ENCODE peak calls at places on chromosomes 3 and 15, in four cellular contexts. F is HCT116, C is body of pancreas, U is GM12891. K is an unnamed sample.

GRCh38 chr15:71538181-71538580 is 272.2 kb upstream of the NR2E3 start:
- DNase-seq in F (no peak), C (no peak), U (no peak), K (no peak)

GRCh38 chr3:72085036-72085435 is 300.1 kb upstream of the PROK2 start:
- DNase-seq in F (no peak), C (no peak), U (no peak), K (no peak)

GRCh38 chr3:115038831-115039230 is 108.3 kb downstream of the ZBTB20 start:
- DNase-seq in F (no peak), C (no peak), U (no peak), K (no peak)

GRCh38 chr3:136937175-136937574 is 20.6 kb upstream of the IL20RB start:
- DNase-seq in F (no peak), C (no peak), U (no peak), K (no peak)

GRCh38 chr3:193837347-193837827 is 244.4 kb downstream of the OPA1 start:
- DNase-seq in F (no peak), C (no peak), U (no peak), K (no peak)

GRCh38 chr15:68479406-68479805 is 47.4 kb upstream of the ITGA11 start:
- DNase-seq in F (no peak), C (no peak), U (no peak), K (no peak)

GRCh38 chr15:95760508-95760907 is 570.0 kb upstream of the NR2F2 start:
- DNase-seq in F (no peak), C (no peak), U (no peak), K (no peak)

GRCh38 chr3:186124618-186125017 is 15.7 kb upstream of the ETV5 start:
- DNase-seq in F (no peak), C (peak), U (no peak), K (no peak)

DNA sequence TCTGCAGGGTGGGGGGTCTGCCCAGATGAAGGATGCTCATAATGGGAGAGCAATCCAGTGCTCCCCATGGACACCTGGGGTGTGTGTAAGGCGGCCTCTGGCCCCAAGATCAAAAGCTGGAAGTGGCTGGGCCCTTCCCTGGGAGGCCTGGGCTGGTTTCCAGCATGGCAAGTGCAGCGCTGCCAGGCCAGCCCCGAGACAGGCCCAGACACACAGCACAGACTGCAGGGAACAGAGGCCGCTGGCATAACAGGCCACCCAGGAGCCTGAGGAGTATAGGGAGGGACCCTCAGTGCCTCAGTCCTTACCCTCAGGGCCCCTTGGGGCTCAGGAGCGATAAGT is 10.0 kb downstream of the ITPKA start:
- DNase-seq in F (no peak), C (no peak), U (no peak), K (no peak)
- TF ChIP-seq POLR2A in F (no peak), C (no peak), U (no peak), K (no peak)

GRCh38 chr3:150763122-150763840 is at the start of gene SIAH2:
- DNase-seq in F (peak), C (peak), U (peak), K (peak)
- TF ChIP-seq POLR2A in F (peak), C (peak), U (peak), K (peak)

DNA sequence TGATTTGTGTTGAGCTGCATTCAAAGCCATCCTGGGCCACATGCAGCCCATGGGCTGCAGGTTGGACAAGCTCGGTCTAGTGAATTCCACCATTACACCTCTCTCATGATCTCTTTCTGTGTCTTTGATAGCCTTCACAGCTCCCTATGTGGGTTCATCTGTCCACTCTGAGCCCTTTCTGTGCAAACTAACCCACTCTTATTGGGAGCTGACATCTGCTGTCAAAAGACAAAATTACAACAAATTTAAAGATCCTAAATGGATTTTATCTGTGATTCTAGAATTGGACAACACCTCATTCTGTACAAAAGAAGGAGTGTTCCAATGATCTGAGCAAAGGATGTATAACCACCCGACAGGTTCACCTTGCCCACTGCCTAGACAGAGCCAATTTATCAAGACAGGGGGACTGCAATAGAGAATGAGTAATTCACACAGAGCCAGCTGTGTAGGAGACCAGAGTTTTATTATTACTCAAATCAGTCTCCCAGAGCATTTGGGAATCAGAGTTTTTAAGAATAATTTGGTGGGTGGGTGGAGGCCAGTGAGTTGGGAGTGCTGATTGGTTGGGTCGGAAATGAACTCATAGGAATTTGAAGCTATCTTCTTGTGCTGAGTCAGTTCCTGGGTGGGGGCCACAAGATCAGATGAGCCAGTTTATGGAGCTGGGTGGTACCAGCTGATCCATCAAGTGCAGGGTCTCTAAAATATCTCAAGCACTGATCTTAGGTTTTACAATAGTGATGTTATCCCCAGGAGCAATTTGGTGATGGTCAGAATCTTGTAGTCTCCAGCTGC is 2.6 kb upstream of the XYLB start:
- DNase-seq in F (no peak), C (no peak), U (no peak), K (no peak)
- TF ChIP-seq POLR2A in F (no peak), C (no peak), U (no peak), K (no peak)

DNA sequence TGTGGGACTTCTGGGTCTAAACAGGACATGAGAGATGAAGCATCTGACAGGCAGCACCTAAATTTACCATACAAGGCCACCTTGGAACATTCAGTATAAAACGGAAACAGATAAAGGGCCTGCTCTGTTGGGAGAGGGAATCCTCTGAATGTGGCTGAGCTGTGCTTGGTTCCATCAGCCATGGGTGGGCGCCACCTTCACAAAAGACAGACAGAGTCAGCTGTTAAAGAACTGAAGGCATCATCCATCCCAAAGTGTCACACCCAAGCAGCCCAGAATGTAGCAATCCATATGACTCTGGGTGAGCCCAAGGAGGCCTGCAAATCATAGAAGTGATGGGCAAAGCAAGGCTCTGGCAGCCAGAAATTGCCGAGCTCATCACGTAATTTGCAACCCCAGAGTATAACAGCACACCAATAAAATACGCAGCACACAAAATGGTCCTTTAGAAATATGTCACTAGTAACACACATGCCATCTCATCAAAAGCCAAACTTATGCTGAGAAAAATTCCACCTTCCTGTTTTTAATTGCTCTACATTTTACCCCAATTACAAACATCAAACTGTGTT is 24.8 kb upstream of the RBP1 start:
- DNase-seq in F (peak), C (no peak), U (no peak), K (no peak)
- TF ChIP-seq POLR2A in F (no peak), C (no peak), U (no peak), K (no peak)

GRCh38 chr15:67077641-67078215 is 12.3 kb downstream of the SMAD3 start:
- DNase-seq in F (no peak), C (no peak), U (no peak), K (no peak)
- TF ChIP-seq POLR2A in F (no peak), C (no peak), U (no peak), K (no peak)

GRCh38 chr3:11640009-11640673 is 3.6 kb downstream of the VGLL4 start:
- DNase-seq in F (no peak), C (no peak), U (no peak), K (no peak)

GRCh38 chr3:11643212-11644087 is at the start of gene VGLL4:
- DNase-seq in F (peak), C (peak), U (peak), K (peak)

GRCh38 chr3:11641683-11642407 is 1.9 kb downstream of the VGLL4 start:
- DNase-seq in F (no peak), C (no peak), U (no peak), K (no peak)

GRCh38 chr3:11642455-11643162 is 1.1 kb downstream of the VGLL4 start:
- DNase-seq in F (peak), C (peak), U (no peak), K (peak)

DNA sequence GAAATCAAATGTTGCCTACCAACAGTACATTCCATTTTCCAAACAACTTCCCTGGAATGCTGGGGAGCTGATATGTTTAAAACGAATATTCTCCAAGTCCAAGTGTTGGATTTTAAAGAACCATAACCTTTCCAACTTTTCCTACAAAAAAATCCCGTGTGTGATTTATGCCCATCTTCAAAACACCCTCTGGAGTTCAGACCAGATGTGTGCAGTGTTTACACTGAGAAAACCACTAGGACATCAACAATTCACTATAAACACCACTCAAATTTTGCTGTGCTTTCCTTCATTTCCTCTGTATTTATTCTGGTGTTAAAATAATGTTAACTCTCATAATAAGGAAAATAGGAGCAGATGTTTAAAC is 2.4 kb downstream of the VGLL4 start:
- DNase-seq in F (no peak), C (no peak), U (no peak), K (no peak)
- TF ChIP-seq POLR2A in F (no peak), C (no peak), U (no peak), K (no peak)

DNA sequence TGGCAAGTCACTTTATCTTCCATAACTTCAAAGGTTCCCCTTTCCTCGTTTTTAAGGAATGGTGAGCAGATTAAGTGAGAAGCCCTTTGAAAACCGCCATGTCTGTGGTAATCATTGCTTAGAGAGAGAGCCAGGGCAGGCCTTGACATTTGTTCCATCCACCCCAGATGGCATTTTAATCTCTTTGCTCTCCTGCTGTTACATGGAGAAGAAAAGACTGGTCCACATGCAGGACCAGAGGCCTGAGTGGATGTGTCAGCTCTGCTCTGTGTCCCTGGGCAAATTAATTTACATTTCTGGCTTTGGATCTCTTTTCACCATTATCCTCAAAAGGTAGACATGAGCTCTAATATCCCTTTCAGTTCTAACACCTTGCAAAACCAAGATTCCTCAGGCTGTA is 157.3 kb upstream of the LPP start:
- DNase-seq in F (no peak), C (no peak), U (no peak), K (no peak)
- TF ChIP-seq POLR2A in F (no peak), C (no peak), U (no peak), K (no peak)

DNA sequence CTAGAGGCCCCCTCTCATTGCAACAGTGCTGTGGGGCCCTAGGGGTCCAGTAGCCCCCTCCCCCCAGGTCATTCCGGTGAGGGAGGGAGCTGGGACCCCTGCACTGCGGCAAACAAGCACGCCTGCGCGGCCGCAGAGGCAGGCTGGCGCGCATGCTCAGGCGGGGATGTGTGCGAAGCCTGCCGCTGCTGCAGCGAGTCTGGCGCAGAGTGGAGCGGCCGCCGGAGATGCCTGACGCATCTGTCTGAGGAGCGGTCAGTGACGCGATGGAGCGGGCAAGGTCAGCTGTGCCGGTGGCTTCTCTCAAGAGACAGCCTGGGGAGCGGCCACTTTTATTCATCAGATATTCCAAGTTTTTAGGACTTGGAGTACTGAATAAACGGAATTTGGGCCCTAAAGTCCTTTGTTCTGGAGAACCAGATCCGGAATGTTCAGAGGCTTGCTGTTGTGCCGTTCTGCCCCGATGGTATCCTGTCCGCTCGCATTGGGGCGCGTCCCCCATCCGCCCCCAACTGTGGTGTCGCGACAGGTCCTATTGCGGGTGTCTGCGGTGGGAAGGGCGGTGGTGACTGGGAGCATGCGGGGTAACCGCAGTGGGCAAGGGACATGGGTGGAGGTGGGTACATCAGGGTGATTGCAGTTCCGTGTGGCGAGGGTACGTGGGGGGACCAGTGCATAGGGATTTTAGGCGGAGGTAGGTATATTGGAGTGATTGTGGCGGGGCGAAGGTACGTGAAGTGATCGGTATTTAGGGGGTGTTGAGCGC is at the start of the genes SNRPN and SNURF:
- DNase-seq in F (no peak), C (peak), U (peak), K (peak)
- TF ChIP-seq POLR2A in F (no peak), C (peak), U (peak), K (peak)

GRCh38 chr15:62938825-62939224 is 103.7 kb upstream of the TPM1 start:
- DNase-seq in F (no peak), C (no peak), U (no peak), K (no peak)
- TF ChIP-seq POLR2A in F (no peak), C (no peak), U (no peak), K (no peak)

K was measured in H54.